ENCODE peak calls at places on chromosomes 2 and 18, in six cellular contexts. C, I, Y, N, E and F are unnamed samples.
A peak's percentile ranks its signal among the peaks of the same experiment; 100 is the strongest.

GRCh38 chr2:168246483-168247340 is 683 bp downstream of the STK39 start:
- DNase-seq in C (peak; percentile 83), I (peak; percentile 64), Y (peak; percentile 79), N (peak; percentile 74), E (peak; percentile 70), F (peak; percentile 82)

GRCh38 chr2:207599641-207600040 is 25.6 kb downstream of the METTL21A start:
- DNase-seq in C (no peak), I (no peak), Y (no peak), N (no peak), E (no peak), F (no peak)

GRCh38 chr18:13470555-13471494 is 252.3 kb downstream of the LDLRAD4 start:
- DNase-seq in C (no peak), I (no peak), Y (peak; percentile 27), N (no peak), E (peak; percentile 30), F (no peak)

GRCh38 chr2:157875720-157876065 is 437 bp downstream of the ACVR1 start:
- DNase-seq in C (no peak), I (no peak), Y (peak; percentile 80), N (no peak), E (peak; percentile 83), F (peak; percentile 36)

GRCh38 chr2:25314514-25315315 is 27.0 kb downstream of the DNMT3A start:
- DNase-seq in C (peak; percentile 97), I (peak; percentile 29), Y (peak; percentile 84), N (peak; percentile 74), E (peak; percentile 81), F (peak; percentile 56)

GRCh38 chr2:122244830-122245229 is 489.4 kb downstream of the TSN start:
- DNase-seq in C (no peak), I (no peak), Y (no peak), N (no peak), E (no peak), F (no peak)

GRCh38 chr2:169808211-169808610 is 9.5 kb downstream of the SSB start:
- DNase-seq in C (no peak), I (peak; percentile 77), Y (no peak), N (peak; percentile 36), E (no peak), F (no peak)

GRCh38 chr2:20577495-20578235 is 73.2 kb downstream of the HS1BP3 start:
- DNase-seq in C (no peak), I (peak; percentile 85), Y (no peak), N (no peak), E (no peak), F (no peak)

GRCh38 chr2:156704132-156704531 is 268.0 kb downstream of the GPD2 start:
- DNase-seq in C (no peak), I (no peak), Y (no peak), N (no peak), E (no peak), F (no peak)

GRCh38 chr2:221166283-221166682 is 405.8 kb downstream of the EPHA4 start:
- DNase-seq in C (no peak), I (peak; percentile 26), Y (no peak), N (no peak), E (no peak), F (no peak)

GRCh38 chr2:228581731-228582130 is 400.2 kb upstream of the SPHKAP start:
- DNase-seq in C (no peak), I (peak; percentile 12), Y (no peak), N (no peak), E (no peak), F (no peak)

GRCh38 chr18:10485475-10485874 is 31.0 kb downstream of the APCDD1 start:
- DNase-seq in C (no peak), I (no peak), Y (no peak), N (no peak), E (no peak), F (no peak)

GRCh38 chr2:24050041-24050655 is 607 bp downstream of the FKBP1B start:
- DNase-seq in C (peak; percentile 75), I (no peak), Y (peak; percentile 32), N (peak; percentile 31), E (peak; percentile 65), F (no peak)

GRCh38 chr2:38935568-38936172 is 46.0 kb downstream of the ARHGEF33 start:
- DNase-seq in C (no peak), I (peak; percentile 84), Y (no peak), N (peak; percentile 27), E (no peak), F (no peak)

GRCh38 chr2:70549962-70550361 is 3.7 kb downstream of the TGFA start:
- DNase-seq in C (no peak), I (no peak), Y (no peak), N (no peak), E (no peak), F (no peak)

GRCh38 chr2:225378984-225379383 is 20.5 kb upstream of the NYAP2 start:
- DNase-seq in C (no peak), I (no peak), Y (no peak), N (no peak), E (no peak), F (no peak)

GRCh38 chr2:207227062-207227748 is 61.5 kb upstream of the KLF7 start:
- DNase-seq in C (no peak), I (peak; percentile 39), Y (peak; percentile 21), N (peak; percentile 73), E (peak; percentile 85), F (no peak)

GRCh38 chr18:63111549-63112402 is 207.8 kb downstream of the BCL2 start:
- DNase-seq in C (no peak), I (no peak), Y (no peak), N (no peak), E (no peak), F (no peak)

GRCh38 chr2:47194410-47194809 is 39.3 kb upstream of the STPG4 start:
- DNase-seq in C (no peak), I (no peak), Y (no peak), N (no peak), E (no peak), F (no peak)

GRCh38 chr2:47195149-47195548 is 40.0 kb upstream of the STPG4 start:
- DNase-seq in C (no peak), I (no peak), Y (peak; percentile 69), N (no peak), E (no peak), F (no peak)

GRCh38 chr2:47196499-47196898 is 41.4 kb upstream of the STPG4 start:
- DNase-seq in C (no peak), I (no peak), Y (no peak), N (no peak), E (no peak), F (no peak)

GRCh38 chr2:47201224-47201623 is 46.1 kb upstream of the STPG4 start:
- DNase-seq in C (no peak), I (peak; percentile 49), Y (no peak), N (peak; percentile 65), E (no peak), F (no peak)

GRCh38 chr2:47198985-47199451 is 43.9 kb upstream of the STPG4 start:
- DNase-seq in C (no peak), I (peak; percentile 100), Y (no peak), N (peak; percentile 93), E (no peak), F (no peak)
- H3K27ac ChIP-seq in C (peak overlapping the region; percentile 60), I (peak overlapping the region; percentile 89), Y (no peak overlapping the region), N (no peak overlapping the region), E (no peak overlapping the region), F (no peak overlapping the region)

GRCh38 chr2:242030858-242031257 is 161.3 kb downstream of the RTP5 start:
- DNase-seq in C (no peak), I (no peak), Y (no peak), N (no peak), E (no peak), F (no peak)
- H3K27me3 ChIP-seq in C (peaks cover 31% of the 10 kb centered on the region), I (peaks cover 79% of the 10 kb centered on the region), Y (no peaks in the 10 kb centered on the region), N (no peaks in the 10 kb centered on the region), E (no peaks in the 10 kb centered on the region), F (no peaks in the 10 kb centered on the region)

GRCh38 chr2:185473838-185474237 is 264.8 kb upstream of the FSIP2 start:
- DNase-seq in C (no peak), I (no peak), Y (no peak), N (no peak), E (no peak), F (no peak)
- H3K27ac ChIP-seq in C (no peak overlapping the region), I (no peak overlapping the region), Y (no peak overlapping the region), N (no peak overlapping the region), E (peak overlapping the region; percentile 50), F (no peak overlapping the region)

GRCh38 chr2:68248806-68249205 is 3.5 kb downstream of the PPP3R1 start:
- DNase-seq in C (no peak), I (no peak), Y (no peak), N (no peak), E (no peak), F (no peak)
- H3K27me3 ChIP-seq in C (no peaks in the 10 kb centered on the region), I (no peaks in the 10 kb centered on the region), Y (no peaks in the 10 kb centered on the region), N (no peaks in the 10 kb centered on the region), E (no peaks in the 10 kb centered on the region), F (no peaks in the 10 kb centered on the region)

GRCh38 chr2:237508361-237508760 is 21.3 kb downstream of the MLPH start:
- DNase-seq in C (no peak), I (no peak), Y (no peak), N (no peak), E (no peak), F (no peak)
- H3K27ac ChIP-seq in C (no peak overlapping the region), I (no peak overlapping the region), Y (no peak overlapping the region), N (no peak overlapping the region), E (no peak overlapping the region), F (no peak overlapping the region)

DNA sequence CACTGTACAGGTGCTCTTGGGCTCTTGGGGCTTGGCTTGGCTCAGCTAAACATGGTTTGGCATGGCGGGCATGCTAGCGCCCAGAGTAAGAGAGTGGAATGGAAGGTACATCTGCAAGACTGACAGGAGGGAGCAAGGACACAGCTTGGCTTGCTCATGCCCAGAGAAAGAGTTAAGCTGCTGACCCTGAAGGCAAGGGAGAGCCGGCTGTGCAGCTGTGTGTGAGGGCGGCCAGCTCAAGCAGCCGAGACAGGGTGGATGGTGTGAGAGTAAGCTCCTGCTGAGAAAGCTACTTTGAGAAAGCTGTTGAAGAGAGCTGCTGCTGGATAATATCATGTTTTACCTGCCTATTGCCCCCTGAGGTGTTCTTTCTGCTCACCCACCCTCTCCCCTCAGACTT is 135.6 kb downstream of the CCBE1 start:
- DNase-seq in C (no peak), I (no peak), Y (no peak), N (no peak), E (no peak), F (no peak)
- H3K27me3 ChIP-seq in C (no peaks in the 10 kb centered on the region), I (no peaks in the 10 kb centered on the region), Y (no peaks in the 10 kb centered on the region), N (no peaks in the 10 kb centered on the region), E (no peaks in the 10 kb centered on the region), F (no peaks in the 10 kb centered on the region)

DNA sequence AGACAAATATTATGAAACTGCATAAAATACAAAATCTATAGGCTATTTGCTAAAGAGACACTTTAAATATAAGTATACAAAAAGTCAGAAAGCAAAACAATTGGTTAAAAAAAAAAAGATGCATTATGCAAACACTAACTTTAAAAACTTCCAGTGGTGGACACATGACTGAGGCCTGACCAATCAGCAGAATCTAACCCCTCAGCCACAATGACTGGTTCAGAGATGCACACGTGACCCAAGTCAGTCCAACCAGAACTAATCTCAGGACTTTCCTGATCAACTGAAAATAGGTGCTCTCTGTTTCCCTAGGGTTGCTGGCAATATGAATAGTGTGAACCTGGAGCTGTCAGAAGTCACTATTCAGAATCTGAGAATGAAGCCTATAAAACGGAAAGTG is 22.7 kb downstream of the DNER start:
- DNase-seq in C (no peak), I (no peak), Y (no peak), N (no peak), E (no peak), F (no peak)
- H3K27ac ChIP-seq in C (no peak overlapping the region), I (no peak overlapping the region), Y (no peak overlapping the region), N (no peak overlapping the region), E (no peak overlapping the region), F (no peak overlapping the region)

GRCh38 chr18:3789525-3789924 is 339.6 kb downstream of the TGIF1 start:
- DNase-seq in C (no peak), I (no peak), Y (no peak), N (no peak), E (no peak), F (no peak)
- H3K27me3 ChIP-seq in C (no peaks in the 10 kb centered on the region), I (peaks cover 2% of the 10 kb centered on the region), Y (no peaks in the 10 kb centered on the region), N (no peaks in the 10 kb centered on the region), E (no peaks in the 10 kb centered on the region), F (no peaks in the 10 kb centered on the region)